ENCODE peak calls at places on chromosomes 1 and 21, in four cellular contexts. Q is adrenal gland, E is stomach, O is heart left ventricle. H is an unnamed sample.

GRCh38 chr1:193066606-193067005 is 7.2 kb downstream of the RO60 start:
- DNase-seq in Q (no peak), E (no peak), O (no peak), H (no peak)

GRCh38 chr1:13536612-13537011 is 22.8 kb upstream of the LRRC38 start:
- DNase-seq in Q (no peak), E (no peak), O (no peak), H (no peak)

GRCh38 chr1:24349891-24350290 is 30.7 kb downstream of the GRHL3 start:
- DNase-seq in Q (no peak), E (no peak), O (no peak), H (no peak)

GRCh38 chr21:24045775-24046215 is 1561.5 kb downstream of the MRPL39 start:
- DNase-seq in Q (peak; percentile 97), E (peak; percentile 66), O (peak; percentile 69), H (peak; percentile 78)

GRCh38 chr1:155127105-155127671 is 488 bp upstream of the EFNA1 start:
- DNase-seq in Q (peak; percentile 55), E (peak; percentile 82), O (peak; percentile 61), H (peak; percentile 67)

GRCh38 chr1:228413241-228414010 is 3.2 kb downstream of the TRIM17 start:
- DNase-seq in Q (no peak), E (no peak), O (no peak), H (no peak)

GRCh38 chr1:210702512-210702911 is 373.8 kb downstream of the HHAT start:
- DNase-seq in Q (no peak), E (no peak), O (no peak), H (no peak)

GRCh38 chr1:5623399-5623798 is 368.8 kb downstream of the NPHP4 start:
- DNase-seq in Q (no peak), E (no peak), O (no peak), H (no peak)

GRCh38 chr1:113437554-113438341 is 47.4 kb downstream of the MAGI3 start:
- DNase-seq in Q (no peak), E (no peak), O (no peak), H (no peak)

GRCh38 chr21:31781737-31782136 is 49.8 kb upstream of the SCAF4 start:
- DNase-seq in Q (peak; percentile 56), E (no peak), O (peak; percentile 42), H (peak; percentile 73)

GRCh38 chr1:24165500-24165899 is 21.6 kb downstream of the IFNLR1 start:
- DNase-seq in Q (no peak), E (no peak), O (no peak), H (no peak)

GRCh38 chr1:27858949-27859576 is 13.3 kb upstream of the THEMIS2 start:
- DNase-seq in Q (no peak), E (no peak), O (no peak), H (no peak)

GRCh38 chr1:213750231-213751063 is 237.3 kb upstream of the PROX1 start:
- DNase-seq in Q (no peak), E (no peak), O (no peak), H (no peak)

GRCh38 chr1:53482441-53483153 is 23.4 kb downstream of the DMRTB1 start:
- DNase-seq in Q (no peak), E (no peak), O (no peak), H (no peak)

GRCh38 chr1:84406209-84406917 is 8.1 kb downstream of the DNASE2B start:
- DNase-seq in Q (no peak), E (no peak), O (no peak), H (peak; percentile 37)

GRCh38 chr1:186212574-186213224 is 162.4 kb downstream of the TPR start:
- DNase-seq in Q (peak; percentile 54), E (no peak), O (no peak), H (peak; percentile 99)

GRCh38 chr1:86018311-86018923 is 138.2 kb downstream of the COL24A1 start:
- DNase-seq in Q (peak; percentile 17), E (no peak), O (no peak), H (peak; percentile 51)

GRCh38 chr1:165905853-165906252 is 78.4 kb downstream of the UCK2 start:
- DNase-seq in Q (no peak), E (peak; percentile 9), O (no peak), H (no peak)

GRCh38 chr1:50684185-50684584 is 260.9 kb upstream of the DMRTA2 start:
- DNase-seq in Q (no peak), E (no peak), O (no peak), H (no peak)

GRCh38 chr1:229117664-229118300 is 153.1 kb upstream of the RAB4A start:
- DNase-seq in Q (peak; percentile 82), E (peak; percentile 91), O (peak; percentile 37), H (no peak)

GRCh38 chr1:55067022-55067781 is 27.9 kb downstream of the PCSK9 start:
- DNase-seq in Q (no peak), E (no peak), O (peak; percentile 86), H (no peak)

GRCh38 chr1:232045571-232045970 is 419.0 kb downstream of the DISC1 start:
- DNase-seq in Q (no peak), E (no peak), O (no peak), H (no peak)

GRCh38 chr1:21524686-21525339 is 15.6 kb downstream of the ALPL start:
- DNase-seq in Q (no peak), E (peak; percentile 26), O (peak; percentile 23), H (no peak)

GRCh38 chr1:26047278-26047874 is 1.5 kb upstream of the SLC30A2 start:
- DNase-seq in Q (no peak), E (no peak), O (no peak), H (no peak)

GRCh38 chr1:119147626-119148180 is 7.2 kb upstream of the WARS2 start:
- DNase-seq in Q (no peak), E (no peak), O (no peak), H (peak; percentile 43)

GRCh38 chr1:33049381-33049780 is 12.7 kb upstream of the AK2 start:
- DNase-seq in Q (no peak), E (no peak), O (no peak), H (no peak)

GRCh38 chr1:147384805-147385204 is 142.3 kb downstream of the CHD1L start:
- DNase-seq in Q (no peak), E (no peak), O (no peak), H (no peak)

GRCh38 chr1:147391114-147391513 is 148.6 kb downstream of the CHD1L start:
- DNase-seq in Q (no peak), E (no peak), O (no peak), H (no peak)

GRCh38 chr1:147388969-147389368 is 146.5 kb downstream of the CHD1L start:
- DNase-seq in Q (no peak), E (no peak), O (no peak), H (no peak)

GRCh38 chr1:147390185-147390542 is 147.7 kb downstream of the CHD1L start:
- DNase-seq in Q (no peak), E (no peak), O (no peak), H (no peak)
- TF ChIP-seq CTCF in Q (no peak), E (no peak), O (no peak), H (no peak)

GRCh38 chr1:164774413-164774812 is 215.4 kb downstream of the PBX1 start:
- DNase-seq in Q (no peak), E (no peak), O (no peak), H (no peak)

GRCh38 chr1:164772635-164773034 is 213.7 kb downstream of the PBX1 start:
- DNase-seq in Q (peak; percentile 96), E (peak; percentile 60), O (peak; percentile 84), H (peak; percentile 93)

GRCh38 chr1:164777518-164777917 is 218.5 kb downstream of the PBX1 start:
- DNase-seq in Q (no peak), E (no peak), O (no peak), H (no peak)

GRCh38 chr1:164773146-164773545 is 214.2 kb downstream of the PBX1 start:
- DNase-seq in Q (no peak), E (no peak), O (no peak), H (no peak)

DNA sequence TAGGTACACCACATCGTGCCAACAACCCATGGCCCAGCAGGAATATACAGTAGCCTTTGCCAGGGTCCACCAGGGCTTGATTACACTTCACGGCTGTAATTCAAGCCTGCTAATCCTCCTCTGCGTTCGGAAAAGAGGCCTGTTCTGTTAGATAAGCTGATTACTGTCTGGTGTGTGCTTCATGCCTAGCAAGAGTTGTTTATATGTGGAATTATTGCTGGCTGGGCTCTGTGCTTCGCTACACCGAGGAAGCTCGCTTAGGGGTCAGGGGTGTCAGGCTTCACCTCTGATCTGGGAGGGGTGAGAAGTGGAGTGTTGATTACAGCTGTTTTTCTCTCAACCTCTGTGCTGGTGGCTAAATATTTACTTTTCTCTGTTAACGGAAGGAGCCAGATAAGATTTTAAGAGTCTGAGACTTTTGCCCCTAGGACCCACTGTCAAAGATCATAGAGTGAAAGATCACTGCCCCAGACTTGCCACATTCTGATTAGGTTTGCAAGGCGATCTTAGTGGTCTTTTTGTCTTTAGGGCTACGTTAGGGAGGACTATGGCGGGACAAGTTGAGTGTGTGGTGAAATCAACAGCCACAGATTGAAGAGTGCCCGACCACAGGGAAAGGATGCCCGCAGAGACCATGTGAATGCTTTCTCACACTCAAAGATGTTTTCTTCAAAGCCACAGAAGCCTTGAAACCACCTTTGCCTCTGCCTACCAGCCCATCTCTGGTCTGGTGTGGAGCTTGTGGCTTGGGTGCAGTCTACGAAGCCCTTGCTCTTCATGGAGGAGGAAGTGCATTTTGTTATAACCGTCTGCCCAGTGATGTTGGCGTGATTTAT is 216.1 kb downstream of the PBX1 start:
- DNase-seq in Q (no peak), E (no peak), O (no peak), H (peak; percentile 65)
- H3K4me3 ChIP-seq in Q (no peak overlapping the region), E (no peak overlapping the region), O (no peak overlapping the region), H (no peak overlapping the region)

GRCh38 chr1:162151900-162152829 is 82.7 kb downstream of the NOS1AP start:
- DNase-seq in Q (no peak), E (peak; percentile 62), O (no peak), H (peak; percentile 100)
- TF ChIP-seq CTCF in Q (no peak), E (no peak), O (no peak), H (no peak)

GRCh38 chr1:235500971-235501540 is 3.2 kb downstream of the B3GALNT2 start:
- DNase-seq in Q (no peak), E (no peak), O (no peak), H (peak; percentile 35)
- H3K4me3 ChIP-seq in Q (no peak overlapping the region), E (no peak overlapping the region), O (no peak overlapping the region), H (no peak overlapping the region)

DNA sequence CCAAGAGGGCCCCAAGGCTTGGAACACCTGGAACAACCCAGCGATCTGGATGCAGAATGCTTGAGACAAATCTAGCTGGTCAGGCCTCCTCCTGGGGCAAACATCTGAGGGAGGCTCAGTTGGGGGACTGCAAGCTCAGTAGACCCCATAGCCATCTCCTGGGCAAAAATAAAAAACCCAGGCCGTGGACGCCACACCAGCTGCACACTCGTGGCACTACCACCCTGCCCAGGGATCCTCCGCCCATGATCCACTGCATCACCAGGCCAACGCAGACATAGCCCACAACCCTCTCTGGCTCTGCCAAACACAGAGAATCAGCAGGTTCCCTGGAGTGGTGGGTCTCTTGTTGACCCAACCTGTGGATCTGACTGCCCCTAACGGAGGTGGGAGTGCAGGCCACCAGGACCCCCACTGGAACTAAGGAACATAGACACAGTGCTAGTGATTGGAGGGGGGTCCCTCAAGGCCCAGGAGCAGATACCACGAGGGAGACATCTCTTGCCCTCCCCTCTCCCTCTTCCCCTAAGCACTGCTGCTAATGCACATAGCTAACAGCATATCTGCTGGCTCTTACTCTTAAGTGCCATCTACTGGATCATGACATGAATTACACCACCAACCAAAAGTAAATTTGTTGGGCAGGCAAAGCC is 147.2 kb downstream of the CHD1L start:
- DNase-seq in Q (no peak), E (no peak), O (no peak), H (peak; percentile 79)
- TF ChIP-seq CTCF in Q (peak; percentile 68), E (no peak), O (peak; percentile 52), H (peak; percentile 84)

H was measured in choroid plexus epithelial cell.